ENCODE peak calls at places on chromosomes 11 and 22, in four cellular contexts. One of them, this sample, is unnamed.

GRCh38 chr11:2462092-2462985 is 17.5 kb downstream of the KCNQ1 start:
- DNase-seq in K562: no peak
- DNase-seq in HepG2: no peak
- DNase-seq in HEK293T: no peak
- DNase-seq in this sample: no peak

GRCh38 chr11:30917859-30918478 is 331.8 kb upstream of the MPPED2 start:
- DNase-seq in HepG2: peak
- DNase-seq in K562: peak
- DNase-seq in HEK293T: peak
- DNase-seq in this sample: no peak

GRCh38 chr11:39327302-39327701 is 2132.2 kb downstream of the LRRC4C start:
- DNase-seq in K562: no peak
- DNase-seq in HEK293T: no peak
- DNase-seq in HepG2: no peak
- DNase-seq in this sample: no peak

GRCh38 chr11:72406536-72407507 is 27.5 kb downstream of the CLPB start:
- DNase-seq in HepG2: peak
- DNase-seq in K562: no peak
- DNase-seq in HEK293T: no peak
- DNase-seq in this sample: no peak

GRCh38 chr11:115637842-115638241 is 133.6 kb upstream of the CADM1 start:
- DNase-seq in HepG2: no peak
- DNase-seq in HEK293T: no peak
- DNase-seq in K562: no peak
- DNase-seq in this sample: no peak

GRCh38 chr11:95301497-95301896 is 70.5 kb upstream of the SESN3 start:
- DNase-seq in HepG2: no peak
- DNase-seq in HEK293T: no peak
- DNase-seq in K562: no peak
- DNase-seq in this sample: no peak

GRCh38 chr11:101436511-101437142 is 147.2 kb downstream of the TRPC6 start:
- DNase-seq in K562: peak
- DNase-seq in HEK293T: peak
- DNase-seq in HepG2: peak
- DNase-seq in this sample: peak

GRCh38 chr11:77747381-77747969 is 73.0 kb downstream of the RSF1 start:
- DNase-seq in K562: no peak
- DNase-seq in HEK293T: no peak
- DNase-seq in HepG2: no peak
- DNase-seq in this sample: no peak

GRCh38 chr11:61281581-61282250 is 13.4 kb downstream of the VWCE start:
- DNase-seq in K562: peak
- DNase-seq in HepG2: no peak
- DNase-seq in HEK293T: peak
- DNase-seq in this sample: peak

GRCh38 chr11:126480015-126480409 is 124.5 kb downstream of the ST3GAL4 start:
- DNase-seq in K562: no peak
- DNase-seq in HEK293T: no peak
- DNase-seq in HepG2: no peak
- DNase-seq in this sample: no peak

GRCh38 chr11:58963551-58964075 is 24.3 kb downstream of the GLYATL1 start:
- DNase-seq in HEK293T: no peak
- DNase-seq in HepG2: no peak
- DNase-seq in K562: peak
- DNase-seq in this sample: peak

GRCh38 chr11:1832181-1832988 is 2.4 kb upstream of the SYT8 start:
- DNase-seq in K562: peak
- DNase-seq in HEK293T: peak
- DNase-seq in HepG2: no peak
- DNase-seq in this sample: peak

GRCh38 chr22:27684856-27685255 is 116.7 kb downstream of the MN1 start:
- DNase-seq in HEK293T: no peak
- DNase-seq in K562: no peak
- DNase-seq in HepG2: no peak
- DNase-seq in this sample: no peak

GRCh38 chr11:120284272-120284671 is 40.8 kb upstream of the TLCD5 start:
- DNase-seq in HepG2: peak
- DNase-seq in K562: no peak
- DNase-seq in HEK293T: no peak
- DNase-seq in this sample: no peak

GRCh38 chr11:70034740-70035365 is 43.3 kb upstream of the ANO1 start:
- DNase-seq in HepG2: no peak
- DNase-seq in HEK293T: no peak
- DNase-seq in K562: no peak
- DNase-seq in this sample: no peak
- TF ChIP-seq ELF4 in HepG2: no peak
- TF ChIP-seq ELF4 in HEK293T: no peak
- TF ChIP-seq ELF4 in K562: no peak
- TF ChIP-seq ELF4 in this sample: no peak

DNA sequence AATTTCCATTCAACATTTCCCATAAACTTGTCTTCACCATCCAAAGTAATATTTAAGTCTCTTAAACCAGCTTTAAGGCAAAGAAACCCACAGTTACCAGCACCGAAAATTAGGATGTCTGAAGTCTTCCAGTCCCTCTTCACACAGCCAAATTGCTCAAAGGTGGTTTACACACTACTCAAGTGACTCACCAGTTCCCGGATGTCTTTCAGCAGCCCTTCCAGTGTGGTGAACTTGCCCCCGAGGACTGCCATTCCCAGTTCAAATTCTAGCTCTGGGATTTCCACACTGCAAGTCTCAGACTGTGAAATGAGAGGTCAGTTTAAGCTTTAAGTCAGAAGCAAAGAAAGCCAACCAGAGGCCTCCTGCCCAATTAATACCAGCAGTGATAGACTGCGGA is 5.1 kb downstream of the ZPR1 start:
- DNase-seq in K562: no peak
- DNase-seq in HEK293T: no peak
- DNase-seq in HepG2: no peak
- DNase-seq in this sample: no peak
- TF ChIP-seq SP1 in K562: no peak
- TF ChIP-seq SP1 in HEK293T: no peak
- TF ChIP-seq SP1 in HepG2: no peak
- TF ChIP-seq SP1 in this sample: no peak

DNA sequence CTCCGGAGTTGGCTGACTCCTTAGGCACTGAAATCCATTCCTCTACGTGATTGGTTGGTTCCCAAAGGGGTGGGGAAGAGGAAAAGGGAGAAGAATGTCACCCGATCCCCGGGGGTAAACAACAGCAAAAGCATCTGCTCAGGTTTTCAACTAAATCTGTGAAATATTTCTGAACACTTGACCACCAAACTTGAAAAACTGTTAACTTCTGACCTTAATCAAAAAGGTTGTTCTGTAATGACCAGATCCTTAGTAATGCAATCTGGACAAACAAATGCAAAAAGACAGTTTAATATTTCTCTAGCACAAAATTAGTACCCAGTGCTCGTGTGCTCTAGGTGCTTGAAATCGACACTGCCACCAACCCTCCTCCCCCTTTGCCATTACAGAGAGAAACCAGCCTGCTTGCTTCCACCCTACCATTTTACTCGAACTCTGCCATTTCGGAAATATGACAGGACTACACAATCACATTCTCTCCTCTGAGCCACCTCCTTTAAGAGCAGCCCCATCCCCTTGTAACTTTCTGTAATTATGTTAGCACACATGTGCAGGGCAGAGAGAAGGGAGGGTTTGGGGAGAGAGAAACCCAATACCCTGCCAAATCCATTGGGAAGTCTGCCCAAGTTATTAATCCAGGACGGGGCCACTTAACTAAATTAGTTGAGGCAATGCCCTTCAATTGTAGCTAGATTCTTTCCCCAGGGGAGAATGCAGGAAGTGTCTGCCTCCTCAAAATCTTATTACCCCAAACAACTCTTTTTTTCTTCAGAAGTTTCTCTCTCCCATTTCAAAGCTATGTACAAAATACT is 113.8 kb downstream of the RBFOX2 start:
- DNase-seq in HEK293T: peak
- DNase-seq in K562: peak
- DNase-seq in HepG2: peak
- DNase-seq in this sample: peak
- TF ChIP-seq ELF4 in HEK293T: no peak
- TF ChIP-seq ELF4 in K562: no peak
- TF ChIP-seq ELF4 in HepG2: no peak
- TF ChIP-seq ELF4 in this sample: no peak

DNA sequence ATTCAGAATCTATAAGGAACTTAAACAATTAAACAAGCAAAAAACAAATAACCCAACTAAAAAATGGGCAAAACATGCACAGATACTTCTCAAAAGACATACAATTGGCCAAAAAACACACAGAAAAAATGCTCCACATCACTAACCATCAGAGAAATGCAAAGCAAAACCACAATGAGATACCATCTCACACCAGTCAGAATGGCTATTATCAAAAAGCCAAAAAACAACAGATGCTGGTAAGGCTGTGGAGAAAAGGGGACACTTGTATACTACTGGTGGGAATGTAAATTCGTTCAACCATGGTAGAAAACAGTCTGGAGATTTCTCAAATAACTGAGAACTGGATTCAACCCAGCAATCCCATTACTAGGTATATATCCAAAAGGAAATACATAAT is 24.8 kb downstream of the ENTHD1 start:
- DNase-seq in HepG2: no peak
- DNase-seq in K562: no peak
- DNase-seq in HEK293T: no peak
- DNase-seq in this sample: no peak
- TF ChIP-seq SP1 in HepG2: no peak
- TF ChIP-seq SP1 in K562: no peak
- TF ChIP-seq SP1 in HEK293T: no peak
- TF ChIP-seq SP1 in this sample: no peak

DNA sequence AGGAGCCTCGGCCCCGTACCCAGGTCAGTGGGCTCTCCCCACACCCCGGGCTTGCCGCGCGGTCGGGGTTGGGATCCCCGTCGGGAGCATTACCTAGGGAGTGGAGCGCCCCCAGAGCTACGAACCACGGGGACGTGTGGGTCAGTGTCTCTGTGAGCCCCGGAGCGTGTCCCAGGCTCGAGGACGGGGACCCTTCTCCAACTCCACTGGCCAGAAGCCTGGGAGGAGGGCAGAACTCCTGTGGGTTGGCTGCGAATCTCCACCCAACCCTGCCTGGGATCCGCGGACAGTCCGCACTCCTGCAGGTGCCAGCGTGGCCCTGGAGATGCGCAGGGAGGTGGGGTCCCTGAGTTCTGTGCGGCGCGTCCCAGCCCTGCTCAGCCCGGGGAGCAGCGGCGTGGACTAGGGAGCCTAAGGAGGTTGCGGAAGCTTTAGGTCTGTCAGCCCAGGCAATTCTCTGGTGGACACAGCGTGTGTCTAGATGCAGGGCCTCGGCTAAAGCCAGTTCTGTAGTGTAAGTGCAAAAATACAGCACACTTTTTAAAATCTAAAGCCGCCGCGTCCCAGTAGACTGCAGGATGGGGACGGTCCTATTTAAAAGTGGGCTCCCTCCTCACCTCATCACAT is 413 bp downstream of the PPFIBP2 start:
- DNase-seq in HepG2: no peak
- DNase-seq in HEK293T: peak
- DNase-seq in K562: peak
- DNase-seq in this sample: peak
- TF ChIP-seq ELF4 in HepG2: no peak
- TF ChIP-seq ELF4 in HEK293T: no peak
- TF ChIP-seq ELF4 in K562: no peak
- TF ChIP-seq ELF4 in this sample: no peak

GRCh38 chr11:47714554-47715081 is 551 bp downstream of the AGBL2 start:
- DNase-seq in HepG2: no peak
- DNase-seq in K562: no peak
- DNase-seq in HEK293T: no peak
- DNase-seq in this sample: no peak
- TF ChIP-seq SP1 in HepG2: no peak
- TF ChIP-seq SP1 in K562: no peak
- TF ChIP-seq SP1 in HEK293T: no peak
- TF ChIP-seq SP1 in this sample: no peak

GRCh38 chr22:41504397-41504796 is 35.5 kb downstream of the ACO2 start:
- DNase-seq in HepG2: no peak
- DNase-seq in HEK293T: no peak
- DNase-seq in K562: no peak
- DNase-seq in this sample: no peak

GRCh38 chr22:41500303-41500702 is 31.4 kb downstream of the ACO2 start:
- DNase-seq in HepG2: no peak
- DNase-seq in K562: no peak
- DNase-seq in HEK293T: no peak
- DNase-seq in this sample: no peak

GRCh38 chr22:41498322-41498721 is 29.4 kb downstream of the ACO2 start:
- DNase-seq in K562: no peak
- DNase-seq in HepG2: no peak
- DNase-seq in HEK293T: no peak
- DNase-seq in this sample: no peak

GRCh38 chr22:41499624-41500280 is 30.8 kb downstream of the ACO2 start:
- DNase-seq in K562: no peak
- DNase-seq in HepG2: no peak
- DNase-seq in HEK293T: no peak
- DNase-seq in this sample: no peak

GRCh38 chr22:41501209-41501608 is 32.3 kb downstream of the ACO2 start:
- DNase-seq in HepG2: peak
- DNase-seq in K562: no peak
- DNase-seq in HEK293T: no peak
- DNase-seq in this sample: no peak
- TF ChIP-seq ELF4 in HepG2: no peak
- TF ChIP-seq ELF4 in K562: no peak
- TF ChIP-seq ELF4 in HEK293T: no peak
- TF ChIP-seq ELF4 in this sample: no peak

GRCh38 chr22:23384451-23384850 is 195.6 kb downstream of the IGLL1 start:
- DNase-seq in HEK293T: no peak
- DNase-seq in HepG2: no peak
- DNase-seq in K562: no peak
- DNase-seq in this sample: peak
- TF ChIP-seq SP1 in HEK293T: no peak
- TF ChIP-seq SP1 in HepG2: no peak
- TF ChIP-seq SP1 in K562: no peak
- TF ChIP-seq SP1 in this sample: no peak

This sample was measured in WTC11.